ENCODE peak calls at places on chromosomes 1 and 21, in eight cellular contexts. R is BE2C; B is activated CD4-positive, alpha-beta T cell treated with anti-CD3 and anti-CD28 coated beads for 1 hour; Z is lower lobe of right lung; I is mesendoderm; G is nucleus accumbens; J is NCI-H1694; H is stimulated activated CD8-positive, alpha-beta memory T cell treated with anti-CD3 and anti-CD28 coated beads, Interleukin-7, amount 100 ng/mL, for 1 hour. U is an unnamed sample.

GRCh38 chr1:45929257-45929687 is 125.9 kb downstream of the MAST2 start:
- DNase-seq in B (no peak), H (no peak), R (no peak), Z (no peak), J (no peak), I (peak; percentile 99), G (no peak), U (peak; percentile 48)

GRCh38 chr1:59418361-59418760 is 121.5 kb downstream of the FGGY start:
- DNase-seq in H (no peak), G (no peak), R (no peak), Z (no peak), I (peak; percentile 44), J (no peak), B (no peak), U (no peak)

GRCh38 chr1:58779837-58780585 is 3.8 kb downstream of the JUN start:
- DNase-seq in I (peak; percentile 55), Z (no peak), H (no peak), B (no peak), J (peak; percentile 52), G (no peak), R (no peak), U (peak; percentile 71)

GRCh38 chr21:44596068-44596725 is 3.9 kb upstream of the KRTAP10-6 start:
- DNase-seq in Z (no peak), H (no peak), R (no peak), B (no peak), I (no peak), G (no peak), J (no peak), U (no peak)

GRCh38 chr1:23331713-23332112 is 12.4 kb downstream of the HNRNPR start:
- DNase-seq in Z (no peak), H (no peak), G (no peak), R (no peak), I (no peak), B (no peak), J (no peak), U (no peak)

GRCh38 chr1:9753121-9753531 is 70.6 kb downstream of the CLSTN1 start:
- DNase-seq in H (no peak), B (no peak), I (peak; percentile 31), J (peak; percentile 29), R (peak; percentile 12), Z (no peak), G (no peak), U (no peak)

GRCh38 chr1:27970401-27970800 is 10.6 kb downstream of the XKR8 start:
- DNase-seq in Z (no peak), J (no peak), I (no peak), R (no peak), G (no peak), B (no peak), H (no peak), U (no peak)

GRCh38 chr1:154384650-154385557 is 20.2 kb upstream of the IL6R start:
- DNase-seq in Z (no peak), B (no peak), J (no peak), H (no peak), R (no peak), G (no peak), I (peak; percentile 53), U (no peak)

GRCh38 chr1:12654004-12654567 is 10.2 kb downstream of the AADACL4 start:
- DNase-seq in B (no peak), R (no peak), I (no peak), H (no peak), G (no peak), Z (no peak), J (no peak), U (peak; percentile 38)

GRCh38 chr1:15331180-15331579 is 78.5 kb upstream of the EFHD2 start:
- DNase-seq in G (no peak), R (no peak), J (no peak), H (no peak), B (no peak), Z (no peak), I (no peak), U (no peak)

GRCh38 chr1:8411803-8412182 is 93.9 kb downstream of the SLC45A1 start:
- DNase-seq in G (no peak), Z (no peak), J (no peak), I (no peak), R (no peak), B (no peak), H (no peak), U (no peak)

GRCh38 chr1:115679141-115679611 is 37.4 kb downstream of the VANGL1 start:
- DNase-seq in H (no peak), I (peak; percentile 66), R (no peak), J (no peak), G (no peak), B (no peak), Z (no peak), U (no peak)

GRCh38 chr1:40167317-40167716 is 6.1 kb downstream of the RLF start:
- DNase-seq in B (no peak), H (no peak), R (no peak), Z (no peak), I (no peak), J (no peak), G (no peak), U (no peak)

GRCh38 chr1:230458509-230458908 is 32.4 kb upstream of the PGBD5 start:
- DNase-seq in B (no peak), I (no peak), J (no peak), Z (no peak), G (no peak), H (no peak), R (no peak), U (no peak)

GRCh38 chr1:91889717-91890459 is 3.9 kb upstream of the TGFBR3 start:
- DNase-seq in G (no peak), I (peak; percentile 18), Z (no peak), J (no peak), R (no peak), H (no peak), B (no peak), U (no peak)

GRCh38 chr1:6348511-6349191 is 44.9 kb downstream of the ACOT7 start:
- DNase-seq in G (no peak), R (no peak), I (peak; percentile 62), H (peak; percentile 29), Z (no peak), J (no peak), B (peak; percentile 34), U (no peak)

GRCh38 chr1:40352126-40352525 is 21.4 kb upstream of the SMAP2 start:
- DNase-seq in Z (no peak), H (no peak), I (no peak), R (no peak), J (no peak), B (no peak), G (no peak), U (no peak)

GRCh38 chr21:15508554-15508953 is 221.2 kb upstream of the USP25 start:
- DNase-seq in R (no peak), H (no peak), J (no peak), G (no peak), Z (no peak), I (no peak), B (no peak), U (no peak)

GRCh38 chr1:33617451-33617850 is 145.0 kb downstream of the ZSCAN20 start:
- DNase-seq in H (no peak), J (no peak), Z (no peak), I (no peak), G (no peak), R (no peak), B (no peak), U (no peak)

GRCh38 chr1:19344372-19344810 is 32.3 kb downstream of the SLC66A1 start:
- DNase-seq in I (peak; percentile 56), J (peak; percentile 46), G (peak; percentile 18), H (no peak), Z (peak; percentile 67), R (peak; percentile 63), B (peak; percentile 18), U (peak; percentile 73)

GRCh38 chr21:37551406-37552355 is 185.1 kb downstream of the DYRK1A start:
- DNase-seq in Z (peak; percentile 60), B (no peak), J (no peak), I (no peak), H (no peak), G (no peak), R (no peak), U (peak; percentile 71)

GRCh38 chr1:100358210-100358609 is 5.9 kb downstream of the CDC14A start:
- DNase-seq in H (no peak), Z (no peak), J (no peak), R (peak; percentile 36), B (no peak), I (peak; percentile 29), G (no peak), U (no peak)

GRCh38 chr1:54888080-54888733 is 1.2 kb upstream of the DHCR24 start:
- DNase-seq in J (no peak), I (peak; percentile 61), G (no peak), B (no peak), H (no peak), Z (no peak), R (no peak), U (no peak)

GRCh38 chr1:244050835-244051444 is at the start of gene ZBTB18:
- DNase-seq in I (peak; percentile 78), G (no peak), Z (no peak), R (peak; percentile 80), J (peak; percentile 97), B (no peak), H (no peak), U (peak; percentile 94)

GRCh38 chr1:15213333-15213732 is 33.7 kb upstream of the FHAD1 start:
- DNase-seq in H (no peak), G (no peak), J (no peak), R (no peak), I (no peak), B (no peak), Z (no peak), U (no peak)

GRCh38 chr1:98903261-98903660 is 101.4 kb downstream of the PLPPR5 start:
- DNase-seq in B (no peak), G (no peak), R (no peak), H (no peak), Z (no peak), I (no peak), J (no peak), U (no peak)

GRCh38 chr1:23446644-23447310 is 22.2 kb upstream of the TCEA3 start:
- DNase-seq in G (no peak), R (no peak), B (no peak), I (no peak), J (peak; percentile 57), Z (no peak), H (no peak), U (no peak)

GRCh38 chr1:240701412-240701811 is 89.5 kb upstream of the GREM2 start:
- DNase-seq in G (no peak), J (no peak), B (no peak), R (no peak), H (no peak), I (no peak), Z (no peak), U (peak; percentile 11)

GRCh38 chr21:37380349-37381323 is 14.1 kb downstream of the DYRK1A start:
- DNase-seq in J (peak; percentile 86), I (peak; percentile 50), Z (no peak), R (peak; percentile 21), B (no peak), G (no peak), H (no peak), U (no peak)

GRCh38 chr1:32618673-32619221 is 31.6 kb downstream of the ZBTB8OS start:
- DNase-seq in I (peak; percentile 43), H (no peak), R (peak; percentile 14), J (no peak), B (no peak), G (no peak), Z (no peak), U (peak; percentile 14)